ENCODE peak calls at places on chromosomes 5 and 9, in seven cellular contexts. B, O, K, M, D, A and I are unnamed samples.

GRCh38 chr5:57685866-57686265 is 203.3 kb upstream of the ACTBL2 start:
- DNase-seq in B (no peak), O (no peak), K (no peak), M (no peak), D (no peak), A (no peak), I (no peak)

GRCh38 chr5:39623291-39623865 is 198.6 kb upstream of the DAB2 start:
- DNase-seq in B (no peak), O (no peak), K (no peak), M (no peak), D (no peak), A (no peak), I (no peak)

GRCh38 chr5:179309751-179310320 is 35.4 kb downstream of the ADAMTS2 start:
- DNase-seq in B (no peak), O (no peak), K (no peak), M (no peak), D (peak), A (peak), I (no peak)

GRCh38 chr5:136892026-136892425 is 526.7 kb upstream of the TRPC7 start:
- DNase-seq in B (no peak), O (no peak), K (no peak), M (no peak), D (no peak), A (no peak), I (no peak)

GRCh38 chr5:95870105-95870672 is 47.7 kb upstream of the GLRX start:
- DNase-seq in B (no peak), O (no peak), K (no peak), M (no peak), D (no peak), A (no peak), I (no peak)

GRCh38 chr5:55577353-55578060 is 42.7 kb upstream of the PLPP1 start:
- DNase-seq in B (no peak), O (no peak), K (no peak), M (no peak), D (no peak), A (peak), I (no peak)

GRCh38 chr9:17532461-17532860 is 46.4 kb upstream of the SH3GL2 start:
- DNase-seq in B (no peak), O (no peak), K (no peak), M (no peak), D (no peak), A (no peak), I (no peak)

GRCh38 chr9:2199999-2200796 is 185.1 kb downstream of the SMARCA2 start:
- DNase-seq in B (peak), O (no peak), K (no peak), M (no peak), D (no peak), A (no peak), I (no peak)

DNA sequence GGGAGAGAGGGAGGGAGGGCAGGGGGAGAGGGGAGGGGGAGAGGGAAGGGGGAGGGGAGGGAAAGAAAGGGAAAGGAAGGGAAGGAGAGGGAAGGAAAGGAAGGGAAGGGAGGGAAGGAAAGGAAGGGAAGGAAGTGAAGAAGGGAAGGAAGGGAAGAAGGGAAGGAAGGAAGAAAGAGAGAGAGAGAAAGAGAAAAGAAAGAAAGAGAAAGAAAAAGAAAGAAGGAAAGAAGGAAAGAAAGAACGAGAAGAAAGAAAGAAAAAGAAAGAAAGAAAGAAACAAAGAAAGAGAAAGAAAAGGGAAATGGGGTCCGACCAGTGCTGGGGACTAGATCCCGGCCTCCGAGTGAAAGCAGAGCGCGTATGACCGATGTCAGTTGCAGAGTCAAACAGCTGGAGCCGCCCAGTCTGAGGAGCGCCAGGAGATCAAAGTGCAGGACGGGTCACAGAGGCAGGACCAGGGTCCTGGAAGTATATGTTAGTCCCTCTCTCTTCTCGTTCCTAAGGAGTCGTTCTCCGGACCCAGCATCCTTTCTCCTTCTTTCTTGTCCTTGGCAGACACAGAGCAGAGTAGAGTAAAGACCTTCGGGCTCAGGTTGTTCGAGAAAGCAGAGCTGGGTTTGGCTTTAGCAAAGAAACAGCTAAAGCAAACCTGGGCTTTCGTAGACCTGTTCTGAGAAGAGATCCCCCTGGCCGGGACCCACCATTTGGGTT is 305.4 kb upstream of the MSX2 start:
- DNase-seq in B (peak), O (no peak), K (no peak), M (peak), D (no peak), A (no peak), I (no peak)
- H3K4me3 ChIP-seq in B (peak), O (no peak), K (no peak), M (peak), D (peak), A (peak), I (no peak)

DNA sequence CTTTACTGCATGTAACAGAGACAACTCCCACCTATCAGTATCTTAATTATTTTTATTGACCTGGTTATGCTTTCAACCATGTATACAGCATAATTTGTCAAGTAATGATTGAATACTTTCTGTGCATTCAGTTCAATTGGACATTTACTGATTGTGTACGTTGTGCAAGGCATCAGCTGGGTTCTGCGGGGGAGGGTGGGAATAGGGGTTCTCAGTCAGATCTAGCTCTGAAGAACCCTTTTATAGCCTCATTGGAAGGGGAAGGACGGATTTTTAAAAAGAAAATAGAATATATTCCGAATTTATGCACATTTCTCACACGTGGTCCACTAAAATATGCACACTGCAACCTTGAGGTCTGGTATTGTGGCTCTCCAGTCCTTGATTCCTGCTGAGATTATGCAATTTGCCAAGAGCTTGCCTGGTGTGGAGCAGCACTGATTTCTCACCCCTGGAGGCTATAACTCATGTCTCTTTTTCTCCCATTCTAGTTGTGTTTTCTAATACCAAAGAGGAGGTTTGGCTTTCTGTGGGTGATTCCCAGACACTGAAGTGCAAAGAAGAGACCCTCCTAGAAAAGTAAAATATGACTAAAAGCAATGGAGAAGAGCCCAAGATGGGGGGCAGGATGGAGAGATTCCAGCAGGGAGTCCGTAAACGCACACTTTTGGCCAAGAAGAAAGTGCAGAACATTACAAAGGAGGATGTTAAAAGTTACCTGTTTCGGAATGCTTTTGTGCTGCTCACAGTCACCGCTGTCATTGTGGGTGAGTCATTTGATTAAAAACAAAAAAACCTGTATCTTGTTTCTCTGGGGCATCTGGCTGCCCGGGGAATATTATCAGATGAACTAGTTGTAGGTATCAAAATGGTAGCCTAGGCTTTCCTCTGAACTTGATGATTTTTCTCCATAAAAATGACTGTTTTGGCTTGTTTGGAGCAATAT is 1.7 kb downstream of the SLC1A3 start:
- DNase-seq in B (no peak), O (no peak), K (no peak), M (no peak), D (no peak), A (no peak), I (no peak)
- H3K4me3 ChIP-seq in B (no peak), O (no peak), K (peak), M (no peak), D (no peak), A (peak), I (no peak)

DNA sequence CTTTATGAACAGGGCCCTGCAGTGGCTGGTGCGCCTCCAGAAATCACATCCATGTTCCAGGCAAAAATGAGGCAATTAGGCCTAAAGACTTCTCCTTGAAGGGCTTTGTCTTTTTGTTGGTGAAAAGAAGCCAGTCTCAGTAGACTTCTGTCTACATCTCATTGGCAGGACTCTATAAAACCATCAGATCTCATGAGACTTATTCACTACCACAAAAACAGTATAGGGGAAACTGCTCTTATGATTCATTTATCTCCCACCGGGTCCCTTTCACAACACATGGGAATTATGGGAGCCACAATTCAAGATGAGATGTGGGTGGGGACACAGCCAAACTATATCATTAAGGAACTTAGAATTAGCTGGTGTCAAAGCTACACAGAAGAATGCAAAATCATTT is 77.7 kb upstream of the SNX2 start:
- DNase-seq in B (no peak), O (no peak), K (no peak), M (no peak), D (no peak), A (no peak), I (no peak)
- H3K4me3 ChIP-seq in B (no peak), O (no peak), K (no peak), M (no peak), D (no peak), A (no peak), I (no peak)

GRCh38 chr5:175796536-175797499 is 74.6 kb upstream of the CPLX2 start:
- DNase-seq in B (peak), O (peak), K (peak), M (peak), D (peak), A (peak), I (peak)
- H3K4me3 ChIP-seq in B (no peak), O (no peak), K (peak), M (peak), D (no peak), A (peak), I (no peak)

GRCh38 chr9:133032171-133032570 is 1.4 kb downstream of the GTF3C5 start:
- DNase-seq in B (no peak), O (no peak), K (no peak), M (no peak), D (no peak), A (no peak), I (no peak)
- H3K4me3 ChIP-seq in B (no peak), O (no peak), K (no peak), M (peak), D (no peak), A (peak), I (no peak)

GRCh38 chr5:141513021-141513626 is 24.2 kb downstream of the PCDHGC5 start:
- DNase-seq in B (peak), O (no peak), K (no peak), M (no peak), D (peak), A (no peak), I (no peak)
- H3K4me3 ChIP-seq in B (peak), O (peak), K (no peak), M (no peak), D (peak), A (peak), I (peak)

DNA sequence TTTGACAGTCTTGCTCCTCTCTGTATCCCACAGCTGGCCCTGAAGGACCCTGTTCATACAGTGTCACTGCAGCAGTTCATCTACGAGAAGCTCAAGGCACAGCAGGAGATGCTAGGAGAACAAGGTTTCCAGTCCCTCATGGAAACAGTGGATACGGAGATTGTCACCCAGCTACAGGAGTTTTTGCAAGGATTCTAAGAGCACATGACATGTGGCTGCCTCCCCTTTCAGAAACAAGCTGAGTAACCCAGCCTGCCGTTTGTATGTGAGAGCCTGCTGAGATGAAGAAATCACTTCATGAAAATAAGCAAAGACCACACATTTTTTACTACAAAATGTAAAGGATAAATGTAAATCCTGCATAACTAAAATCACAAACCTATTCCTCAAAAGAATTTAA is 48.5 kb downstream of the LRRC70 start:
- DNase-seq in B (peak), O (no peak), K (no peak), M (no peak), D (no peak), A (no peak), I (no peak)
- H3K4me3 ChIP-seq in B (no peak), O (no peak), K (no peak), M (no peak), D (no peak), A (no peak), I (no peak)